ENCODE peak calls at places on chromosome 12, in four cellular contexts. J is body of pancreas, A is psoas muscle, C is MM.1S. K is an unnamed sample.

GRCh38 chr12:15689751-15690191 is 99.4 kb downstream of the EPS8 start:
- DNase-seq in A (no peak), C (no peak), J (no peak), K (no peak)

GRCh38 chr12:59041241-59042121 is 121.2 kb upstream of the LRIG3 start:
- DNase-seq in J (no peak), C (no peak), A (no peak), K (no peak)

GRCh38 chr12:104414581-104415305 is 42.0 kb upstream of the CHST11 start:
- DNase-seq in A (no peak), J (no peak), C (no peak), K (no peak)

GRCh38 chr12:62730649-62731377 is 204.1 kb downstream of the PPM1H start:
- DNase-seq in A (no peak), C (no peak), J (no peak), K (no peak)

GRCh38 chr12:131188131-131189050 is 234.7 kb downstream of the ADGRD1 start:
- DNase-seq in J (no peak), C (no peak), A (no peak), K (no peak)

GRCh38 chr12:54958048-54958658 is 26.4 kb downstream of the TESPA1 start:
- DNase-seq in C (peak; percentile 76), J (peak; percentile 62), A (no peak), K (peak; percentile 29)

GRCh38 chr12:14723763-14724162 is 27.4 kb upstream of the GUCY2C start:
- DNase-seq in A (no peak), J (peak; percentile 67), C (peak; percentile 36), K (peak; percentile 31)

GRCh38 chr12:94644622-94645021 is 5.7 kb downstream of the TMCC3 start:
- DNase-seq in A (peak; percentile 57), J (peak; percentile 47), C (no peak), K (no peak)

GRCh38 chr12:75648856-75649255 is 137.4 kb upstream of the KRR1 start:
- DNase-seq in A (no peak), J (no peak), C (no peak), K (no peak)

GRCh38 chr12:46387697-46388096 is 15.1 kb upstream of the SLC38A2 start:
- DNase-seq in A (no peak), J (no peak), C (peak; percentile 41), K (no peak)

GRCh38 chr12:6843118-6843902 is 2.6 kb downstream of the GNB3 start:
- DNase-seq in C (no peak), A (peak; percentile 43), J (no peak), K (no peak)

GRCh38 chr12:25771062-25771461 is 187.4 kb upstream of the RASSF8 start:
- DNase-seq in J (no peak), C (no peak), A (no peak), K (peak; percentile 4)

GRCh38 chr12:127750076-127750840 is 516.7 kb upstream of the TMEM132C start:
- DNase-seq in C (no peak), J (no peak), A (no peak), K (no peak)

GRCh38 chr12:23230899-23231298 is 605.9 kb downstream of the ETNK1 start:
- DNase-seq in J (no peak), A (no peak), C (no peak), K (no peak)
- H3K4me3 ChIP-seq in J (no peak overlapping the region), A (no peak overlapping the region), C (no peak overlapping the region), K (no peak overlapping the region)

GRCh38 chr12:98745578-98746391 is 100.7 kb downstream of the APAF1 start:
- DNase-seq in C (no peak), A (no peak), J (no peak), K (no peak)
- TF ChIP-seq CTCF in C (no peak), A (no peak), J (no peak), K (no peak)

GRCh38 chr12:45050751-45051489 is at the start of gene DBX2:
- DNase-seq in C (no peak), A (peak; percentile 51), J (no peak), K (no peak)
- H3K4me3 ChIP-seq in C (no peak within 1 kb of the TSS), A (peak within 1 kb of the TSS; percentile 64), J (no peak within 1 kb of the TSS), K (no peak within 1 kb of the TSS)

GRCh38 chr12:30763053-30763452 is 8.3 kb upstream of the CAPRIN2 start:
- DNase-seq in C (no peak), A (no peak), J (no peak), K (no peak)
- TF ChIP-seq CTCF in C (no peak), A (no peak), J (no peak), K (no peak)

GRCh38 chr12:12810507-12811143 is 2.5 kb upstream of the DDX47 start:
- DNase-seq in A (no peak), C (no peak), J (no peak), K (no peak)

GRCh38 chr12:12806784-12807516 is 6.2 kb upstream of the DDX47 start:
- DNase-seq in C (no peak), J (no peak), A (no peak), K (no peak)

GRCh38 chr12:12811343-12811742 is 1.8 kb upstream of the DDX47 start:
- DNase-seq in J (no peak), C (no peak), A (no peak), K (no peak)

GRCh38 chr12:12804432-12804886 is 8.7 kb upstream of the DDX47 start:
- DNase-seq in C (no peak), A (no peak), J (no peak), K (no peak)

DNA sequence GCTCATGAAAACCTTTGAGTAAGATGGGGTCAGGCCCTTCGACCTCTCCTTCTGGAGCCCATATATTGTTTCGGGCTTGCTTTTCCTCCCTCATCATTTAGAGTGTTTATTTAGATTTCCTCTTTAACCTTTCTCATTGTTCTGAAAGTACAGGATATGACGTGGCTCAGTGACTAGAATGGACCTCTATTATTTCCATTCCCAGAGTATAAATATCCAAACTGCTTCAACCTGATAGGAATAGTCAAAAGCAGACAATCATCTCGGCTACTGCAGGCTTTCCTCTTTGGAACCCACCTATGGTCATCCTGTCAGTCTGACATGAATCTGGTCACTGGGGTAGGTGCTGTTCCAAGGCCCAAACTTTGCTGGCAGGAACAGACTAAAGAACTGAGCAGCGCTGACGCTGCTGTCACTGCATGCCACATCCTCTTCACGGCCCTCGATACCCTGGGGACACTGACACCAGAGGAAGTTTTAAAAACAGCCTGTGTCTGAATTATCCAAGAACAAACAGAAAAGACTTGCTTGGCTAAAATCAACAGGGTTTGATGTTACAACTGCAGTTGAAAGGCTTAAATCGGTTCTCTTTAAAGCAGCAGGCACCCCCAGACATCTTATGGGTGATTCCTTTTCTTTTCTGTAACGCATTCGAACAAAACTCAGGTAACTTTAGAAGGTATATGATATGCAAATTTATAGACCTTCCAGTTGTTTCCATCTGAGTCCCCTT is 5.0 kb upstream of the DDX47 start:
- DNase-seq in A (peak; percentile 62), J (peak; percentile 52), C (peak; percentile 79), K (no peak)
- H3K4me3 ChIP-seq in A (peak overlapping the region; percentile 38), J (no peak overlapping the region), C (peak overlapping the region; percentile 28), K (peak overlapping the region; percentile 20)

DNA sequence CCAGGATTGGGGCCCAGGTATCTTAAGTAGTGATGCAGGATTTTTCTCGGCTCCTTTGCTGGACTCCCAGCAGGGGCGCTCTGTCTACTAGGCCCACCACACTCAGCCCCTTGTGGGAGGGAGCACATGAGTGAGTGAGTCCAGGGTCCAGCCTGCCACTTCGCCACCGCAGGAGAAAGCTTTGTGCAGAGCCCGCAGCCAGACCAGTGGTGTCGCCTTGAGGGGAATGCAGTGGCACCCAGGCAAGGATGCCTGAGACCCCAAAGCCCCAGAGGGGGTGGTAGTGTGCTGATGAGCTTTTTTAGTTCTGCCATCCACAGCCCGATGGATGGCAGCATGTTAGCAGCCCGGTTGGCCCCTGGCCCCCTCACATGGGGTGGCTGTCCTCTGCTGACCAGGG is 5.4 kb upstream of the MRPS35 start:
- DNase-seq in C (no peak), A (no peak), J (no peak), K (no peak)
- TF ChIP-seq CTCF in C (no peak), A (no peak), J (no peak), K (no peak)

GRCh38 chr12:93376436-93377251 is 1.1 kb upstream of the NUDT4 start:
- DNase-seq in J (peak; percentile 36), A (no peak), C (no peak), K (no peak)

GRCh38 chr12:93377252-93377542 is 528 bp upstream of the NUDT4 start:
- DNase-seq in A (no peak), J (no peak), C (no peak), K (no peak)

GRCh38 chr12:93378373-93379310 is 917 bp downstream of the NUDT4 start:
- DNase-seq in J (peak; percentile 37), C (peak; percentile 38), A (peak; percentile 62), K (no peak)

GRCh38 chr12:93373847-93374723 is 3.6 kb upstream of the NUDT4 start:
- DNase-seq in A (no peak), C (no peak), J (no peak), K (no peak)

DNA sequence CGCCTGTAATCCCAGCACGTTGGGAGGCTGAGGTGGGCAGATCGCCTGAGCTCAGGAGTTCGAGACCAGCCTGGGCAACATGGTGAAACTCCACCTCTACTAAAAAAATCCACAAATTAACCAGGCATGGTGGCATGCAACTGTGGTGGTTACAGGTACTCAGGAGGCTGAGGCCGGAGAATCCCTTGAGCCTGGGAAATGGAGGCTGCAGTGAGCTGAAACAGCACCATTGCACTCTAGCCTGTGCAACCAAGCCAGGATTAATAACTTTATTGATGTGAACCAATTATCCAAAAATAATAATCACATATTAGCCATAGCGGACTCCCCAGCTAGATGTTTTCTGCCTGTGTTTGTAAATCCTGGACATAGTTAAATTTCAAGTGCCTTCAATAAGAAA is 1.8 kb upstream of the NUDT4 start:
- DNase-seq in A (no peak), C (no peak), J (no peak), K (no peak)
- H3K4me3 ChIP-seq in A (peak overlapping the region; percentile 78), C (no peak overlapping the region), J (no peak overlapping the region), K (no peak overlapping the region)

GRCh38 chr12:68335462-68335861 is 3.3 kb upstream of the MDM1 start:
- DNase-seq in C (no peak), A (no peak), J (no peak), K (no peak)

GRCh38 chr12:68331869-68332725 is at the start of gene MDM1:
- DNase-seq in J (peak; percentile 99), C (peak; percentile 99), A (peak; percentile 97), K (peak; percentile 96)

GRCh38 chr12:68331500-68331868 is 678 bp downstream of the MDM1 start:
- DNase-seq in A (no peak), C (peak; percentile 23), J (no peak), K (no peak)

GRCh38 chr12:68332726-68333630 is 816 bp upstream of the MDM1 start:
- DNase-seq in J (no peak), A (no peak), C (no peak), K (no peak)

DNA sequence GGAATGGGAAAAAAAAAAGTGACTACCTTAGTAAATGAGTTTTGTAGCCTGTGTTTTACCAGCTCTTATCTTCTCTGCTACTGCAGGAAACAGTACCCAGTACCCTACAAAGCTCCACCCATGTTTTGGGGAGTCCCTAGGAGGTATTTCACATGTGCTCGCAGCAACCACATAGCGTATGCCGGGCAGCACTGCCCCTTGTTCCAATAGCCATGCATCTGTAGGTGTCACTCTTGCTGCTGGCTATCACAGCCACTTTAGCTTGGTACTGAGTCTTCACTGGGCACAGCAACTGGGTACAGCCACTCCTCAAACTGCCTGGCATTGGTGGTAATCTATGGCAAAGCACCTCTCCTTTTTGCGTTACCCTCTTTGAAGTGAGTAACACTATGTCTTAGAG is 2.0 kb upstream of the MDM1 start:
- DNase-seq in A (no peak), J (peak; percentile 5), C (no peak), K (no peak)
- TF ChIP-seq CTCF in A (peak; percentile 9), J (no peak), C (no peak), K (peak; percentile 14)

GRCh38 chr12:49698619-49699545 is 8.3 kb downstream of the FMNL3 start:
- DNase-seq in J (peak; percentile 40), A (peak; percentile 64), C (peak; percentile 61), K (peak; percentile 83)
- H3K4me3 ChIP-seq in J (no peak overlapping the region), A (no peak overlapping the region), C (peak overlapping the region; percentile 51), K (peak overlapping the region; percentile 45)